ENCODE peak calls at places on chromosomes 13 and 19, in five cellular contexts. Q is NCI-H345, V is EH, F is stromal cell of bone marrow, Y is AG08395. O is an unnamed sample.

GRCh38 chr19:40705362-40705651 is 11.4 kb downstream of the COQ8B start:
- DNase-seq in Q (no peak), V (no peak), F (peak; percentile 59), Y (no peak), O (no peak)

GRCh38 chr13:42696191-42696590 is 85.2 kb upstream of the FAM216B start:
- DNase-seq in Q (no peak), V (peak; percentile 74), F (no peak), Y (peak; percentile 49), O (no peak)

GRCh38 chr13:41654800-41655199 is 197.4 kb downstream of the RGCC start:
- DNase-seq in Q (no peak), V (no peak), F (no peak), Y (no peak), O (no peak)

GRCh38 chr13:50130686-50131051 is 115.4 kb downstream of the KCNRG start:
- DNase-seq in Q (no peak), V (peak; percentile 57), F (peak; percentile 67), Y (peak; percentile 40), O (no peak)

GRCh38 chr19:7743425-7743841 is 3.9 kb downstream of the CD209 start:
- DNase-seq in Q (no peak), V (no peak), F (no peak), Y (no peak), O (no peak)

GRCh38 chr13:113291997-113292862 is 4.8 kb upstream of the LAMP1 start:
- DNase-seq in Q (peak; percentile 44), V (peak; percentile 52), F (no peak), Y (peak; percentile 57), O (no peak)

GRCh38 chr19:32830231-32831014 is 39.1 kb downstream of the SLC7A9 start:
- DNase-seq in Q (no peak), V (peak; percentile 88), F (peak; percentile 30), Y (peak; percentile 63), O (no peak)

GRCh38 chr13:103354189-103354588 is 288.0 kb upstream of the SLC10A2 start:
- DNase-seq in Q (no peak), V (no peak), F (no peak), Y (no peak), O (no peak)

GRCh38 chr19:1227313-1227626 is 10.5 kb downstream of the CBARP start:
- DNase-seq in Q (no peak), V (no peak), F (no peak), Y (no peak), O (no peak)

GRCh38 chr13:23159205-23159586 is 21.6 kb upstream of the SGCG start:
- DNase-seq in Q (peak; percentile 32), V (peak; percentile 29), F (peak; percentile 9), Y (peak; percentile 64), O (no peak)

GRCh38 chr19:31749231-31749630 is 400.0 kb upstream of the TSHZ3 start:
- DNase-seq in Q (no peak), V (no peak), F (no peak), Y (no peak), O (no peak)

GRCh38 chr13:26280295-26280694 is 26.4 kb downstream of the CDK8 start:
- DNase-seq in Q (no peak), V (peak; percentile 92), F (peak; percentile 43), Y (peak; percentile 79), O (no peak)

GRCh38 chr19:20969498-20969897 is 46.4 kb downstream of the ZNF85 start:
- DNase-seq in Q (no peak), V (no peak), F (no peak), Y (no peak), O (no peak)

GRCh38 chr13:35840991-35841604 is 290.1 kb downstream of the DCLK1 start:
- DNase-seq in Q (no peak), V (no peak), F (no peak), Y (no peak), O (no peak)

GRCh38 chr13:89832827-89833226 is 1514.7 kb upstream of the MIR17HG start:
- DNase-seq in Q (no peak), V (no peak), F (no peak), Y (no peak), O (no peak)

GRCh38 chr13:106295971-106296370 is 239.5 kb downstream of the EFNB2 start:
- DNase-seq in Q (no peak), V (no peak), F (no peak), Y (no peak), O (no peak)

GRCh38 chr19:46181386-46181774 is 33.3 kb downstream of the IGFL2 start:
- DNase-seq in Q (no peak), V (peak; percentile 63), F (peak; percentile 36), Y (no peak), O (peak; percentile 65)

GRCh38 chr19:52962394-52963228 is at the start of gene ZNF816:
- DNase-seq in Q (peak; percentile 94), V (peak; percentile 95), F (peak; percentile 86), Y (peak; percentile 98), O (peak; percentile 97)

GRCh38 chr19:50341091-50341564 is 12.0 kb upstream of the KCNC3 start:
- DNase-seq in Q (no peak), V (no peak), F (no peak), Y (no peak), O (peak; percentile 61)

GRCh38 chr19:33444238-33444992 is 70.9 kb downstream of the CEBPG start:
- DNase-seq in Q (no peak), V (no peak), F (no peak), Y (no peak), O (peak; percentile 14)

GRCh38 chr13:91174886-91175501 is 172.5 kb upstream of the MIR17HG start:
- DNase-seq in Q (no peak), V (no peak), F (no peak), Y (no peak), O (no peak)

O was measured in CD14-positive monocyte.